ENCODE peak calls at places on chromosomes 5 and 9, in ten cellular contexts. J is esophagus squamous epithelium, A is colonic mucosa, G is mesendoderm, H is aorta, P is fibroblast of villous mesenchyme, L is MG63, Z is AG04450, X is GM12864, Y is BJ. T is an unnamed sample.

GRCh38 chr5:19790811-19791466 is 197.1 kb downstream of the CDH18 start:
- DNase-seq in J (no peak), A (no peak), G (no peak), H (no peak), P (no peak), L (no peak), Z (no peak), X (no peak), Y (no peak), T (no peak)

GRCh38 chr9:70285246-70285645 is 26.5 kb downstream of the SMC5 start:
- DNase-seq in J (no peak), A (no peak), G (no peak), H (no peak), P (peak), L (no peak), Z (peak), X (no peak), Y (peak), T (no peak)

GRCh38 chr9:38380872-38381534 is 11.5 kb upstream of the ALDH1B1 start:
- DNase-seq in J (no peak), A (no peak), G (peak), H (peak), P (no peak), L (no peak), Z (no peak), X (no peak), Y (no peak), T (no peak)

GRCh38 chr5:31516802-31517201 is 15.1 kb downstream of the DROSHA start:
- DNase-seq in J (no peak), A (no peak), G (no peak), H (no peak), P (no peak), L (no peak), Z (no peak), X (no peak), Y (no peak), T (no peak)

GRCh38 chr5:173902334-173902733 is 14.2 kb downstream of the CPEB4 start:
- DNase-seq in J (no peak), A (no peak), G (no peak), H (no peak), P (no peak), L (no peak), Z (no peak), X (no peak), Y (no peak), T (no peak)

GRCh38 chr5:132480546-132481242 is 9.9 kb downstream of the IRF1 start:
- DNase-seq in J (no peak), A (no peak), G (no peak), H (no peak), P (no peak), L (no peak), Z (no peak), X (no peak), Y (no peak), T (no peak)

GRCh38 chr9:99266136-99267023 is 44.3 kb downstream of the SEC61B start:
- DNase-seq in J (no peak), A (peak), G (peak), H (peak), P (peak), L (peak), Z (peak), X (peak), Y (no peak), T (peak)

GRCh38 chr9:121735792-121736130 is 84.3 kb downstream of the DAB2IP start:
- DNase-seq in J (no peak), A (no peak), G (peak), H (no peak), P (peak), L (no peak), Z (no peak), X (no peak), Y (no peak), T (no peak)

GRCh38 chr9:75054373-75055001 is 26.4 kb upstream of the CARNMT1 start:
- DNase-seq in J (no peak), A (no peak), G (no peak), H (no peak), P (peak), L (no peak), Z (no peak), X (no peak), Y (peak), T (no peak)

GRCh38 chr9:86598411-86599239 is 244.4 kb upstream of the TUT7 start:
- DNase-seq in J (no peak), A (no peak), G (no peak), H (no peak), P (peak), L (no peak), Z (no peak), X (no peak), Y (no peak), T (no peak)

GRCh38 chr9:86600977-86601376 is 246.8 kb upstream of the TUT7 start:
- DNase-seq in J (no peak), A (no peak), G (peak), H (no peak), P (no peak), L (no peak), Z (no peak), X (no peak), Y (no peak), T (no peak)

GRCh38 chr9:86601697-86602096 is 247.5 kb upstream of the TUT7 start:
- DNase-seq in J (no peak), A (no peak), G (no peak), H (no peak), P (peak), L (no peak), Z (no peak), X (no peak), Y (no peak), T (no peak)

GRCh38 chr9:86600291-86600690 is 246.1 kb upstream of the TUT7 start:
- DNase-seq in J (no peak), A (no peak), G (peak), H (no peak), P (peak), L (peak), Z (no peak), X (no peak), Y (no peak), T (no peak)

DNA sequence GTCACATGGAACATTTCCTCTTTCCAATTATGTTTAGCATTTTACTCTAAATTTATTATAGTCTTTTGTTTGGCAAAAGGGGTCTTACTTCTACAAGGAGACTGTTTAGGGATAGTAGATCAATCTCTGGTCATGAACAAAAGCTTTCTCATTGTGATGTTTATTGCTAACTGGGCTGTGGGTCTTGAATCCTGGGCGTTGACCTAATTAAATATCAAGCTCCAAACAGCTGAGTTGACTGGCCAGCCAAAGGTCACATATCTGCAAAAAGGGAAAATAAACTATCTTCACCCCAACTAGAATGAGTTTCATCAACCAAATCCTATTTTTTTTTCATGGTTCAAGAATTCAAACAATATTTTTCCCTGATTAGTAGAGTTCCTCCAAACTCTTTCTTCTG is 245.4 kb upstream of the TUT7 start:
- DNase-seq in J (no peak), A (no peak), G (no peak), H (no peak), P (no peak), L (no peak), Z (no peak), X (no peak), Y (no peak), T (no peak)
- H3K4me3 ChIP-seq in J (no peak), A (no peak), G (no peak), H (no peak), P (no peak), L (no peak), Z (no peak), X (no peak), Y (no peak), T (no peak)

GRCh38 chr9:109166771-109167601 is at the start of gene FRRS1L:
- DNase-seq in J (no peak), A (no peak), G (no peak), H (no peak), P (no peak), L (no peak), Z (no peak), X (no peak), Y (no peak), T (no peak)
- H3K4me3 ChIP-seq in J (peak), A (no peak), G (no peak), H (no peak), P (no peak), L (no peak), Z (peak), X (no peak), Y (no peak), T (no peak)

DNA sequence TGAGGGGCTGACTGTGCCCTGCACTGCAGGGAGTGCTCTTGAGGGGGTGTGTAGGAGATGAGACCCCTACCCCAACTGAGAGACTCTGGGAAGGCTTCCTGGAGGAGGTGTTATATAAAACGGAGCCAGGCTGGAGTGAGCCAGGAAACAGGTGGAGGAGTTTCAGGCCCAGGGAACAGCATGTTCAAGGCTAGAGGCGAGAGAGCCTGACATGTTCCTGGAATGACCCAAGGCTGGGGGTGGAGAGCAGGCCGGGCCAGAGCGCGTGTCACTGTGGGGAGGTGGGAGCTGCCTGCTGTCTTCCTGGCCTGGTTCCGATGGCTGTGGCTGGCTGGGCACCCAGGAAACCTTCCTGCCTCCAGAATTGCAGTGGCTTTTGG is 48.7 kb downstream of the RXRA start:
- DNase-seq in J (no peak), A (no peak), G (no peak), H (peak), P (peak), L (peak), Z (no peak), X (no peak), Y (no peak), T (no peak)
- H3K4me3 ChIP-seq in J (peak), A (no peak), G (no peak), H (no peak), P (no peak), L (no peak), Z (no peak), X (no peak), Y (no peak), T (no peak)

DNA sequence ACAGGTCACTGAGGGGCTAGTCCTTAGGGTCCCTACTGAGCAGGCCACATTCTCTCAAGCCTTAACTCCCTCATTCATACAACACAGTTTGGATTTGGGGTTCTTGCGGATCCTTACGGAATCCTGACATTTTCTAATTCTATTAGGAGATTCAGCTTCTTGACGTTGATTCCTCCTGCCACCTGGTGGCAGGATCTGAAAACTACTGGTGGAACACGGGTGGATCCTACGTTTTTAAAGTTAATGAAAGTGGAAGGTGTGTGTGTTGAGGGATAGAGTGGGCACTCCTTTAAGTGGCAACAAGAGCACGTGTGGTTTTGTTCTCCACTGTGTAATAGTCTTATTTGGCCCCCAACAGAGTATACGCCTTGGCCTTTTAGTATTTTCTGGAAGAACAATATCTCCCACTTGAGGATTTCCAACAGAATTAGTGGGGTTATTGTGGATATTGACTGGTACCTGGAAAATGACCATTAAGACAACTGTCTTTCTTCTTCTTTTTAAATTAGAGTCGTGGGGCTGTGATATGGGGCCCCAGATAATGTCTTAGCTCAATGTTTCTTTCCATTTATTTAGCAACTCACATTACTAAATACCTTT is 25.2 kb downstream of the SLC28A3 start:
- DNase-seq in J (no peak), A (peak), G (peak), H (peak), P (peak), L (peak), Z (no peak), X (peak), Y (no peak), T (no peak)
- H3K4me3 ChIP-seq in J (no peak), A (no peak), G (no peak), H (no peak), P (no peak), L (no peak), Z (no peak), X (no peak), Y (no peak), T (no peak)